ENCODE peak calls at places on chromosomes 3 and 15, in five cellular contexts. T is left cardiac atrium; C is NCI-H748 treated with DMSO at 0.1 percent for 48 hours; Z is activated naive CD8-positive, alpha-beta T cell treated with anti-CD3 and anti-CD28 coated beads, Interleukin-2, amount 10 ng/mL, durations not matched to agents 7 days and 5 days; A is stimulated activated CD4-positive, alpha-beta T cell treated with anti-CD3 and anti-CD28 coated beads, Interleukin-15, amount 100 ng/mL, for 24 hours. F is an unnamed sample.

GRCh38 chr15:93359780-93360161 is 270.8 kb upstream of the RGMA start:
- DNase-seq in T (no peak), C (no peak), Z (no peak), A (no peak), F (no peak)

GRCh38 chr3:123286308-123287023 is 84.7 kb downstream of the SEC22A start:
- DNase-seq in T (no peak), C (no peak), Z (peak), A (peak), F (peak)

GRCh38 chr3:37974121-37974927 is 16.3 kb upstream of the VILL start:
- DNase-seq in T (peak), C (peak), Z (peak), A (peak), F (peak)

GRCh38 chr15:100073982-100074381 is 267.8 kb downstream of the ADAMTS17 start:
- DNase-seq in T (no peak), C (no peak), Z (no peak), A (no peak), F (no peak)

GRCh38 chr3:152235709-152236298 is 32.9 kb upstream of the MBNL1 start:
- DNase-seq in T (no peak), C (no peak), Z (no peak), A (no peak), F (no peak)

GRCh38 chr15:79901958-79902357 is 5.1 kb upstream of the MTHFS start:
- DNase-seq in T (no peak), C (no peak), Z (no peak), A (no peak), F (no peak)

GRCh38 chr3:194375473-194375872 is 5.9 kb upstream of the LRRC15 start:
- DNase-seq in T (peak), C (no peak), Z (no peak), A (no peak), F (no peak)

GRCh38 chr3:183185696-183186095 is 23.2 kb upstream of the LAMP3 start:
- DNase-seq in T (no peak), C (no peak), Z (no peak), A (peak), F (no peak)

F was measured in 8988T.